ENCODE peak calls at places on chromosomes 4 and X, in four cellular contexts. One of them, this sample, is unnamed.

GRCh38 chr4:16772366-16772850 is 126.0 kb downstream of the LDB2 start:
- DNase-seq in NCI-H1105 treated with DMSO at 0.1 percent for 48 hours: no peak
- DNase-seq in AG04450: no peak
- DNase-seq in OCI-LY7: no peak
- DNase-seq in this sample: no peak

GRCh38 chr4:128979934-128980333 is 113.4 kb downstream of the SCLT1 start:
- DNase-seq in OCI-LY7: no peak
- DNase-seq in AG04450: peak
- DNase-seq in NCI-H1105 treated with DMSO at 0.1 percent for 48 hours: no peak
- DNase-seq in this sample: no peak

GRCh38 chrX:24113161-24113560 is 36.4 kb upstream of the ZFX start:
- DNase-seq in OCI-LY7: no peak
- DNase-seq in NCI-H1105 treated with DMSO at 0.1 percent for 48 hours: no peak
- DNase-seq in AG04450: peak
- DNase-seq in this sample: no peak

GRCh38 chr4:107751670-107752069 is 31.6 kb upstream of the PAPSS1 start:
- DNase-seq in OCI-LY7: no peak
- DNase-seq in AG04450: no peak
- DNase-seq in NCI-H1105 treated with DMSO at 0.1 percent for 48 hours: no peak
- DNase-seq in this sample: no peak

GRCh38 chr4:177667687-177668086 is 225.4 kb upstream of the AGA start:
- DNase-seq in AG04450: no peak
- DNase-seq in OCI-LY7: no peak
- DNase-seq in NCI-H1105 treated with DMSO at 0.1 percent for 48 hours: no peak
- DNase-seq in this sample: no peak

GRCh38 chr4:81826336-81826735 is 354.6 kb upstream of the RASGEF1B start:
- DNase-seq in NCI-H1105 treated with DMSO at 0.1 percent for 48 hours: no peak
- DNase-seq in AG04450: no peak
- DNase-seq in OCI-LY7: no peak
- DNase-seq in this sample: no peak

GRCh38 chr4:183544109-183544508 is 39.3 kb downstream of the ING2 start:
- DNase-seq in AG04450: no peak
- DNase-seq in NCI-H1105 treated with DMSO at 0.1 percent for 48 hours: no peak
- DNase-seq in OCI-LY7: no peak
- DNase-seq in this sample: no peak

GRCh38 chr4:39933689-39934590 is 43.8 kb downstream of the PDS5A start:
- DNase-seq in NCI-H1105 treated with DMSO at 0.1 percent for 48 hours: no peak
- DNase-seq in AG04450: peak
- DNase-seq in OCI-LY7: no peak
- DNase-seq in this sample: no peak

GRCh38 chr4:22485751-22486150 is 30.1 kb downstream of the ADGRA3 start:
- DNase-seq in NCI-H1105 treated with DMSO at 0.1 percent for 48 hours: peak
- DNase-seq in OCI-LY7: no peak
- DNase-seq in AG04450: peak
- DNase-seq in this sample: no peak

GRCh38 chr4:28015996-28016395 is 1155.4 kb downstream of the STIM2 start:
- DNase-seq in OCI-LY7: no peak
- DNase-seq in NCI-H1105 treated with DMSO at 0.1 percent for 48 hours: no peak
- DNase-seq in AG04450: no peak
- DNase-seq in this sample: no peak

GRCh38 chr4:3382251-3382650 is 59.5 kb upstream of the HGFAC start:
- DNase-seq in OCI-LY7: no peak
- DNase-seq in NCI-H1105 treated with DMSO at 0.1 percent for 48 hours: no peak
- DNase-seq in AG04450: no peak
- DNase-seq in this sample: no peak

GRCh38 chr4:179196511-179196910 is 1754.3 kb upstream of the AGA start:
- DNase-seq in OCI-LY7: no peak
- DNase-seq in NCI-H1105 treated with DMSO at 0.1 percent for 48 hours: no peak
- DNase-seq in AG04450: peak
- DNase-seq in this sample: no peak

GRCh38 chr4:53943345-53944085 is 120.9 kb downstream of the CHIC2 start:
- DNase-seq in AG04450: no peak
- DNase-seq in NCI-H1105 treated with DMSO at 0.1 percent for 48 hours: peak
- DNase-seq in OCI-LY7: no peak
- DNase-seq in this sample: no peak

GRCh38 chr4:185298728-185299394 is 89.5 kb downstream of the SNX25 start:
- DNase-seq in OCI-LY7: no peak
- DNase-seq in AG04450: no peak
- DNase-seq in NCI-H1105 treated with DMSO at 0.1 percent for 48 hours: no peak
- DNase-seq in this sample: no peak

GRCh38 chrX:35339796-35340195 is 397.2 kb downstream of the FAM47B start:
- DNase-seq in OCI-LY7: no peak
- DNase-seq in NCI-H1105 treated with DMSO at 0.1 percent for 48 hours: no peak
- DNase-seq in AG04450: no peak
- DNase-seq in this sample: no peak

GRCh38 chr4:165464338-165464737 is 85.5 kb downstream of the CPE start:
- DNase-seq in AG04450: no peak
- DNase-seq in OCI-LY7: no peak
- DNase-seq in NCI-H1105 treated with DMSO at 0.1 percent for 48 hours: no peak
- DNase-seq in this sample: no peak

GRCh38 chr4:127965803-127966175 is 583 bp downstream of the ABHD18 start:
- DNase-seq in NCI-H1105 treated with DMSO at 0.1 percent for 48 hours: peak
- DNase-seq in AG04450: no peak
- DNase-seq in OCI-LY7: peak
- DNase-seq in this sample: peak